ENCODE peak calls at places on chromosomes 5 and 9, in four cellular contexts. One of them, this sample, is unnamed.

GRCh38 chr9:125142560-125143376 is 560 bp downstream of the SCAI start:
- DNase-seq in EH: no peak
- DNase-seq in tibial artery: no peak
- DNase-seq in PC-3: no peak
- DNase-seq in this sample: no peak

GRCh38 chr9:135926402-135927194 is 19.3 kb upstream of the CAMSAP1 start:
- DNase-seq in EH: peak
- DNase-seq in tibial artery: peak
- DNase-seq in PC-3: peak
- DNase-seq in this sample: peak

GRCh38 chr9:72441296-72442211 is 76.5 kb upstream of the ZFAND5 start:
- DNase-seq in PC-3: peak
- DNase-seq in tibial artery: no peak
- DNase-seq in EH: peak
- DNase-seq in this sample: no peak

GRCh38 chr5:155954739-155955445 is 372.1 kb upstream of the SGCD start:
- DNase-seq in tibial artery: no peak
- DNase-seq in PC-3: no peak
- DNase-seq in EH: peak
- DNase-seq in this sample: no peak

GRCh38 chr5:56813302-56813701 is 2.0 kb upstream of the MAP3K1 start:
- DNase-seq in EH: no peak
- DNase-seq in tibial artery: no peak
- DNase-seq in PC-3: no peak
- DNase-seq in this sample: no peak

GRCh38 chr5:587403-587802 is 24.7 kb upstream of the CEP72 start:
- DNase-seq in EH: no peak
- DNase-seq in PC-3: no peak
- DNase-seq in tibial artery: no peak
- DNase-seq in this sample: peak

GRCh38 chr5:117103703-117104102 is 529.1 kb upstream of the SEMA6A start:
- DNase-seq in PC-3: no peak
- DNase-seq in EH: no peak
- DNase-seq in tibial artery: no peak
- DNase-seq in this sample: no peak

GRCh38 chr9:98913044-98913443 is 30.7 kb upstream of the COL15A1 start:
- DNase-seq in PC-3: no peak
- DNase-seq in EH: no peak
- DNase-seq in tibial artery: no peak
- DNase-seq in this sample: no peak

GRCh38 chr9:88949961-88950340 is 41.3 kb upstream of the S1PR3 start:
- DNase-seq in PC-3: peak
- DNase-seq in tibial artery: no peak
- DNase-seq in EH: peak
- DNase-seq in this sample: no peak

GRCh38 chr5:43202380-43202779 is 10.4 kb downstream of the NIM1K start:
- DNase-seq in tibial artery: no peak
- DNase-seq in EH: no peak
- DNase-seq in PC-3: no peak
- DNase-seq in this sample: no peak

GRCh38 chr5:96752341-96753016 is 55.3 kb downstream of the ERAP1 start:
- DNase-seq in PC-3: peak
- DNase-seq in tibial artery: no peak
- DNase-seq in EH: peak
- DNase-seq in this sample: peak

GRCh38 chr5:172106511-172107356 is 81.3 kb downstream of the STK10 start:
- DNase-seq in PC-3: peak
- DNase-seq in tibial artery: no peak
- DNase-seq in EH: peak
- DNase-seq in this sample: peak

GRCh38 chr9:78235296-78235770 is 542 bp upstream of the CEP78 start:
- DNase-seq in PC-3: no peak
- DNase-seq in tibial artery: no peak
- DNase-seq in EH: peak
- DNase-seq in this sample: no peak

GRCh38 chr9:77846957-77847574 is 184.5 kb downstream of the GNAQ start:
- DNase-seq in EH: peak
- DNase-seq in PC-3: peak
- DNase-seq in tibial artery: no peak
- DNase-seq in this sample: no peak

GRCh38 chr5:138974227-138975063 is 99.3 kb upstream of the LRRTM2 start:
- DNase-seq in EH: no peak
- DNase-seq in PC-3: no peak
- DNase-seq in tibial artery: peak
- DNase-seq in this sample: peak

GRCh38 chr9:69027355-69028097 is 8.0 kb upstream of the FXN start:
- DNase-seq in tibial artery: no peak
- DNase-seq in EH: peak
- DNase-seq in PC-3: peak
- DNase-seq in this sample: no peak

GRCh38 chr5:154607746-154608145 is 129.7 kb upstream of the HAND1 start:
- DNase-seq in PC-3: no peak
- DNase-seq in EH: peak
- DNase-seq in tibial artery: peak
- DNase-seq in this sample: no peak

GRCh38 chr5:92758552-92758951 is 822.5 kb downstream of the NR2F1-AS1 start:
- DNase-seq in tibial artery: no peak
- DNase-seq in PC-3: peak
- DNase-seq in EH: peak
- DNase-seq in this sample: no peak

GRCh38 chr9:114894801-114895433 is 35.5 kb downstream of the TNFSF8 start:
- DNase-seq in tibial artery: no peak
- DNase-seq in PC-3: peak
- DNase-seq in EH: peak
- DNase-seq in this sample: no peak

GRCh38 chr5:109922396-109922995 is 232.8 kb downstream of the MAN2A1 start:
- DNase-seq in EH: no peak
- DNase-seq in PC-3: no peak
- DNase-seq in tibial artery: no peak
- DNase-seq in this sample: no peak

GRCh38 chr9:108811944-108812343 is 43.8 kb downstream of the ACTL7B start:
- DNase-seq in PC-3: no peak
- DNase-seq in tibial artery: no peak
- DNase-seq in EH: no peak
- DNase-seq in this sample: no peak

GRCh38 chr5:31867219-31867618 is 228.3 kb downstream of the PDZD2 start:
- DNase-seq in EH: no peak
- DNase-seq in tibial artery: no peak
- DNase-seq in PC-3: no peak
- DNase-seq in this sample: no peak

GRCh38 chr5:74863726-74864125 is 2.5 kb downstream of the FAM169A start:
- DNase-seq in PC-3: no peak
- DNase-seq in EH: no peak
- DNase-seq in tibial artery: no peak
- DNase-seq in this sample: no peak

GRCh38 chr9:119179701-119180100 is 189.5 kb downstream of the BRINP1 start:
- DNase-seq in EH: no peak
- DNase-seq in PC-3: no peak
- DNase-seq in tibial artery: no peak
- DNase-seq in this sample: no peak

GRCh38 chr5:131640043-131640856 is 5.2 kb upstream of the RAPGEF6 start:
- DNase-seq in EH: no peak
- DNase-seq in tibial artery: no peak
- DNase-seq in PC-3: peak
- DNase-seq in this sample: no peak

GRCh38 chr5:34580983-34581382 is 75.1 kb upstream of the RAI14 start:
- DNase-seq in tibial artery: no peak
- DNase-seq in EH: no peak
- DNase-seq in PC-3: no peak
- DNase-seq in this sample: no peak

GRCh38 chr5:160506006-160507004 is 84.7 kb downstream of the PTTG1 start:
- DNase-seq in EH: peak
- DNase-seq in PC-3: no peak
- DNase-seq in tibial artery: no peak
- DNase-seq in this sample: no peak

GRCh38 chr9:106731910-106732309 is 131.1 kb upstream of the ZNF462 start:
- DNase-seq in EH: no peak
- DNase-seq in PC-3: no peak
- DNase-seq in tibial artery: no peak
- DNase-seq in this sample: no peak

GRCh38 chr5:57804007-57804444 is 321.4 kb upstream of the ACTBL2 start:
- DNase-seq in tibial artery: no peak
- DNase-seq in EH: peak
- DNase-seq in PC-3: no peak
- DNase-seq in this sample: no peak

GRCh38 chr5:69189162-69190086 is at the start of gene CENPH:
- DNase-seq in PC-3: peak
- DNase-seq in tibial artery: peak
- DNase-seq in EH: peak
- DNase-seq in this sample: peak

GRCh38 chr5:170437621-170438375 is 48.6 kb upstream of the KCNMB1 start:
- DNase-seq in PC-3: no peak
- DNase-seq in tibial artery: no peak
- DNase-seq in EH: no peak
- DNase-seq in this sample: peak

GRCh38 chr5:93960044-93960443 is 218.6 kb upstream of the POU5F2 start:
- DNase-seq in tibial artery: no peak
- DNase-seq in PC-3: no peak
- DNase-seq in EH: no peak
- DNase-seq in this sample: no peak

GRCh38 chr5:137611926-137612435 is 112.9 kb upstream of the SPOCK1 start:
- DNase-seq in EH: no peak
- DNase-seq in PC-3: no peak
- DNase-seq in tibial artery: no peak
- DNase-seq in this sample: no peak

GRCh38 chr9:76394896-76395244 is 644 bp upstream of the RFK start:
- DNase-seq in EH: peak
- DNase-seq in PC-3: peak
- DNase-seq in tibial artery: no peak
- DNase-seq in this sample: no peak

GRCh38 chr9:93576296-93577044 is at the start of gene PHF2:
- DNase-seq in PC-3: no peak
- DNase-seq in tibial artery: peak
- DNase-seq in EH: no peak
- DNase-seq in this sample: no peak

GRCh38 chr9:78871452-78872331 is 574.8 kb downstream of the PSAT1 start:
- DNase-seq in tibial artery: no peak
- DNase-seq in PC-3: peak
- DNase-seq in EH: peak
- DNase-seq in this sample: no peak

This sample was measured in ureter.